ENCODE peak calls at places on chromosomes 2 and 18, in seven cellular contexts. One of them, this sample, is unnamed.

GRCh38 chr18:41144444-41144843 is 810.6 kb upstream of the PIK3C3 start:
- DNase-seq in K562: no peak
- DNase-seq in stomach: no peak
- DNase-seq in ovary: no peak
- DNase-seq in A549: no peak
- DNase-seq in transverse colon: no peak
- DNase-seq in SK-N-SH: no peak
- DNase-seq in this sample: no peak

GRCh38 chr2:161332568-161332967 is 24.3 kb downstream of the PSMD14 start:
- DNase-seq in A549: no peak
- DNase-seq in ovary: no peak
- DNase-seq in stomach: no peak
- DNase-seq in transverse colon: no peak
- DNase-seq in SK-N-SH: no peak
- DNase-seq in K562: no peak
- DNase-seq in this sample: no peak

GRCh38 chr2:181123798-181124217 is 143.4 kb downstream of the UBE2E3 start:
- DNase-seq in transverse colon: peak; percentile 17
- DNase-seq in ovary: no peak
- DNase-seq in A549: no peak
- DNase-seq in SK-N-SH: no peak
- DNase-seq in K562: no peak
- DNase-seq in stomach: no peak
- DNase-seq in this sample: no peak

GRCh38 chr2:147511491-147511948 is 333.3 kb upstream of the ACVR2A start:
- DNase-seq in stomach: no peak
- DNase-seq in transverse colon: no peak
- DNase-seq in ovary: no peak
- DNase-seq in SK-N-SH: no peak
- DNase-seq in A549: no peak
- DNase-seq in K562: no peak
- DNase-seq in this sample: peak; percentile 17

GRCh38 chr2:100257939-100258338 is 64.4 kb downstream of the LONRF2 start:
- DNase-seq in A549: no peak
- DNase-seq in SK-N-SH: no peak
- DNase-seq in stomach: no peak
- DNase-seq in K562: no peak
- DNase-seq in ovary: no peak
- DNase-seq in transverse colon: no peak
- DNase-seq in this sample: no peak

GRCh38 chr2:118371500-118371899 is 283.2 kb downstream of the INSIG2 start:
- DNase-seq in SK-N-SH: peak; percentile 31
- DNase-seq in stomach: no peak
- DNase-seq in A549: peak; percentile 10
- DNase-seq in ovary: no peak
- DNase-seq in transverse colon: no peak
- DNase-seq in K562: peak; percentile 45
- DNase-seq in this sample: no peak

GRCh38 chr2:168801961-168802824 is at the start of gene NOSTRIN:
- DNase-seq in SK-N-SH: no peak
- DNase-seq in transverse colon: peak; percentile 83
- DNase-seq in K562: peak; percentile 87
- DNase-seq in stomach: peak; percentile 78
- DNase-seq in ovary: peak; percentile 30
- DNase-seq in A549: peak; percentile 52
- DNase-seq in this sample: peak; percentile 14

GRCh38 chr18:28961669-28962228 is 784.8 kb upstream of the CDH2 start:
- DNase-seq in A549: peak; percentile 0
- DNase-seq in transverse colon: no peak
- DNase-seq in stomach: no peak
- DNase-seq in K562: peak; percentile 9
- DNase-seq in ovary: no peak
- DNase-seq in SK-N-SH: peak; percentile 14
- DNase-seq in this sample: no peak

GRCh38 chr2:10297950-10298349 is 4.8 kb upstream of the HPCAL1 start:
- DNase-seq in A549: peak; percentile 77
- DNase-seq in K562: peak; percentile 82
- DNase-seq in SK-N-SH: peak; percentile 86
- DNase-seq in ovary: peak; percentile 57
- DNase-seq in transverse colon: peak; percentile 59
- DNase-seq in stomach: peak; percentile 47
- DNase-seq in this sample: peak; percentile 37

GRCh38 chr2:104521247-104521646 is 332.7 kb upstream of the POU3F3 start:
- DNase-seq in K562: no peak
- DNase-seq in transverse colon: no peak
- DNase-seq in stomach: no peak
- DNase-seq in A549: no peak
- DNase-seq in ovary: no peak
- DNase-seq in SK-N-SH: peak; percentile 20
- DNase-seq in this sample: no peak

GRCh38 chr18:63399300-63399699 is 23.0 kb downstream of the VPS4B start:
- DNase-seq in SK-N-SH: no peak
- DNase-seq in K562: no peak
- DNase-seq in stomach: no peak
- DNase-seq in transverse colon: no peak
- DNase-seq in ovary: no peak
- DNase-seq in A549: no peak
- DNase-seq in this sample: no peak

GRCh38 chr2:127829845-127830246 is 18.9 kb upstream of the WDR33 start:
- DNase-seq in transverse colon: peak; percentile 67
- DNase-seq in SK-N-SH: peak; percentile 21
- DNase-seq in ovary: no peak
- DNase-seq in K562: no peak
- DNase-seq in A549: no peak
- DNase-seq in stomach: peak; percentile 34
- DNase-seq in this sample: no peak
- TF ChIP-seq EP300 in transverse colon: no peak
- TF ChIP-seq EP300 in SK-N-SH: no peak
- TF ChIP-seq EP300 in ovary: no peak
- TF ChIP-seq EP300 in K562: no peak
- TF ChIP-seq EP300 in A549: no peak
- TF ChIP-seq EP300 in stomach: no peak
- TF ChIP-seq EP300 in this sample: no peak

GRCh38 chr18:45753251-45753650 is 29.3 kb downstream of the SLC14A1 start:
- DNase-seq in ovary: no peak
- DNase-seq in SK-N-SH: no peak
- DNase-seq in stomach: no peak
- DNase-seq in A549: no peak
- DNase-seq in K562: no peak
- DNase-seq in transverse colon: no peak
- DNase-seq in this sample: no peak

GRCh38 chr18:45745817-45746461 is 22.0 kb downstream of the SLC14A1 start:
- DNase-seq in transverse colon: no peak
- DNase-seq in K562: no peak
- DNase-seq in SK-N-SH: no peak
- DNase-seq in A549: no peak
- DNase-seq in ovary: no peak
- DNase-seq in stomach: no peak
- DNase-seq in this sample: no peak

GRCh38 chr18:45752681-45753080 is 28.7 kb downstream of the SLC14A1 start:
- DNase-seq in stomach: no peak
- DNase-seq in K562: no peak
- DNase-seq in SK-N-SH: no peak
- DNase-seq in A549: no peak
- DNase-seq in ovary: no peak
- DNase-seq in transverse colon: no peak
- DNase-seq in this sample: no peak

GRCh38 chr18:45748531-45748930 is 24.6 kb downstream of the SLC14A1 start:
- DNase-seq in K562: no peak
- DNase-seq in SK-N-SH: no peak
- DNase-seq in transverse colon: no peak
- DNase-seq in ovary: no peak
- DNase-seq in stomach: no peak
- DNase-seq in A549: no peak
- DNase-seq in this sample: no peak

GRCh38 chr18:45749918-45750689 is 26.1 kb downstream of the SLC14A1 start:
- DNase-seq in SK-N-SH: no peak
- DNase-seq in stomach: no peak
- DNase-seq in transverse colon: no peak
- DNase-seq in K562: no peak
- DNase-seq in A549: no peak
- DNase-seq in ovary: no peak
- DNase-seq in this sample: no peak
- TF ChIP-seq EP300 in SK-N-SH: no peak
- TF ChIP-seq EP300 in stomach: no peak
- TF ChIP-seq EP300 in transverse colon: no peak
- TF ChIP-seq EP300 in K562: no peak
- TF ChIP-seq EP300 in A549: no peak
- TF ChIP-seq EP300 in ovary: no peak
- TF ChIP-seq EP300 in this sample: no peak

DNA sequence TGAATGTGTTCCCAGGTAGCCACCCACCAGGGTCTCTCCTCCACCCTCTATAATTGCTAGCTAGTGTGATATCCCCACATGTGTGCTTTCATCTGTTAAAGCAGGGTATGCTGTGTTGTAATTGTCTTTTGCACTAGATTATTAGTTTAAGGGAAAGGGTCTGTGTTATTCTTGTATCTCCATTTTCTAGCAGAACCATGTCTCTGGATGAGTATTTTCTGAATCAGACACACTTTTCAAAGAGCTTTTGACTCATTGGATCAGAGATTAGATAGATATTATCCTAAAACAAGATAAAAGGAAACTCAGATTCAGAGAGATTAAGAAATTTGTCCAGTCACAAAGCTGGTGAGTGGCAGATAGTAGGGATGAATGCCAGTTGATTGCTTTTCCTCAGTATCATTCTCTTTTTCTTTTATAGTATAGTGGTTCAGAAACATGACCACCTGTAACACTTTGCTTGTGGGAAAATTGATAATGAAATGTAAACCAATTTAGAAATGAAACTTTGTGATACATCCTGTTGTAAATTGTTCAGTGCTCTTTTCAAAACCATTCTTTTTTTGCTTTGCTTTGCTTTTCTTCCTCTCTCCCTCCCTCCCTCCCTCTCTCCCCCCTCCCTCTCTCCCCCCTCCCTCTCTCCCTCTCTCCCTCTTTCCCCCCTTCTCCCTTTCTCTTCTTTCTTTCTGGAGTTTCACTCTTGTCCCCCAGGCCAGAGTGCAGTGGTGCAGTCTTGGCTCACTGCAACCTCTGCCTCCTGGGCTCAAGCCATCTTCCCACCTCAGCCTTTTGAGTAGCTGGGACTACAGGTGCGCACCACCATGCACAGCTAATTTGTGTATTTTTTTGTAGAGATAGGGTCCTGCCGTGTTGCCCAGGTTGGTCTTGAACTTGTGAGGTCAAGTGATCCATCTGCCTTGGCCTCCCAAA is 7.4 kb downstream of the MIB1 start:
- DNase-seq in K562: no peak
- DNase-seq in stomach: no peak
- DNase-seq in A549: no peak
- DNase-seq in SK-N-SH: peak; percentile 37
- DNase-seq in transverse colon: no peak
- DNase-seq in ovary: no peak
- DNase-seq in this sample: no peak
- TF ChIP-seq EP300 in K562: no peak
- TF ChIP-seq EP300 in stomach: no peak
- TF ChIP-seq EP300 in A549: no peak
- TF ChIP-seq EP300 in SK-N-SH: no peak
- TF ChIP-seq EP300 in transverse colon: no peak
- TF ChIP-seq EP300 in ovary: no peak
- TF ChIP-seq EP300 in this sample: no peak

GRCh38 chr2:208441951-208442350 is 35.4 kb downstream of the PTH2R start:
- DNase-seq in stomach: no peak
- DNase-seq in K562: no peak
- DNase-seq in ovary: no peak
- DNase-seq in A549: no peak
- DNase-seq in SK-N-SH: no peak
- DNase-seq in transverse colon: no peak
- DNase-seq in this sample: no peak

GRCh38 chr2:208440716-208441115 is 34.1 kb downstream of the PTH2R start:
- DNase-seq in stomach: no peak
- DNase-seq in transverse colon: no peak
- DNase-seq in K562: no peak
- DNase-seq in A549: no peak
- DNase-seq in ovary: no peak
- DNase-seq in SK-N-SH: no peak
- DNase-seq in this sample: no peak

GRCh38 chr2:208437755-208438154 is 31.2 kb downstream of the PTH2R start:
- DNase-seq in SK-N-SH: no peak
- DNase-seq in transverse colon: no peak
- DNase-seq in ovary: no peak
- DNase-seq in stomach: no peak
- DNase-seq in K562: no peak
- DNase-seq in A549: no peak
- DNase-seq in this sample: no peak
- TF ChIP-seq EP300 in SK-N-SH: no peak
- TF ChIP-seq EP300 in transverse colon: no peak
- TF ChIP-seq EP300 in ovary: no peak
- TF ChIP-seq EP300 in stomach: no peak
- TF ChIP-seq EP300 in K562: no peak
- TF ChIP-seq EP300 in A549: no peak
- TF ChIP-seq EP300 in this sample: no peak

This sample was measured in tibial nerve.